ENCODE peak calls at places on chromosomes 16 and 17, in ten cellular contexts. One of them, this sample, is unnamed.

GRCh38 chr17:42898147-42898807 is 2.3 kb upstream of the G6PC1 start:
- DNase-seq in AG10803: no peak
- DNase-seq in prostate gland: no peak
- DNase-seq in skeletal muscle cell: no peak
- DNase-seq in PC-3: no peak
- DNase-seq in upper lobe of left lung: no peak
- DNase-seq in AG04450: no peak
- DNase-seq in fibroblast of lung: no peak
- DNase-seq in thyroid gland: no peak
- DNase-seq in heart left ventricle: no peak
- DNase-seq in this sample: no peak

GRCh38 chr16:30602595-30603277 is 7.5 kb downstream of the ZNF689 start:
- DNase-seq in prostate gland: no peak
- DNase-seq in AG04450: no peak
- DNase-seq in fibroblast of lung: peak
- DNase-seq in upper lobe of left lung: no peak
- DNase-seq in heart left ventricle: no peak
- DNase-seq in AG10803: peak
- DNase-seq in skeletal muscle cell: no peak
- DNase-seq in PC-3: no peak
- DNase-seq in thyroid gland: no peak
- DNase-seq in this sample: no peak

GRCh38 chr16:14309001-14309886 is 238.1 kb downstream of the MRTFB start:
- DNase-seq in AG04450: no peak
- DNase-seq in AG10803: peak
- DNase-seq in heart left ventricle: no peak
- DNase-seq in fibroblast of lung: peak
- DNase-seq in upper lobe of left lung: no peak
- DNase-seq in prostate gland: peak
- DNase-seq in skeletal muscle cell: no peak
- DNase-seq in thyroid gland: no peak
- DNase-seq in PC-3: peak
- DNase-seq in this sample: no peak

GRCh38 chr17:46009681-46010596 is 10.9 kb downstream of the STH start:
- DNase-seq in fibroblast of lung: peak
- DNase-seq in thyroid gland: no peak
- DNase-seq in AG10803: peak
- DNase-seq in heart left ventricle: peak
- DNase-seq in PC-3: no peak
- DNase-seq in prostate gland: no peak
- DNase-seq in upper lobe of left lung: no peak
- DNase-seq in AG04450: no peak
- DNase-seq in skeletal muscle cell: no peak
- DNase-seq in this sample: no peak

GRCh38 chr17:34307110-34307509 is 12.1 kb upstream of the CCL8 start:
- DNase-seq in fibroblast of lung: peak
- DNase-seq in heart left ventricle: no peak
- DNase-seq in skeletal muscle cell: peak
- DNase-seq in PC-3: no peak
- DNase-seq in upper lobe of left lung: no peak
- DNase-seq in AG10803: peak
- DNase-seq in thyroid gland: no peak
- DNase-seq in prostate gland: no peak
- DNase-seq in AG04450: no peak
- DNase-seq in this sample: no peak

GRCh38 chr17:34201767-34202166 is 53.3 kb upstream of the CCL2 start:
- DNase-seq in fibroblast of lung: no peak
- DNase-seq in PC-3: no peak
- DNase-seq in AG04450: no peak
- DNase-seq in upper lobe of left lung: no peak
- DNase-seq in thyroid gland: no peak
- DNase-seq in heart left ventricle: no peak
- DNase-seq in AG10803: no peak
- DNase-seq in skeletal muscle cell: no peak
- DNase-seq in prostate gland: no peak
- DNase-seq in this sample: no peak

GRCh38 chr16:3518292-3518982 is 17.6 kb downstream of the CLUAP1 start:
- DNase-seq in skeletal muscle cell: no peak
- DNase-seq in upper lobe of left lung: no peak
- DNase-seq in prostate gland: no peak
- DNase-seq in AG10803: no peak
- DNase-seq in thyroid gland: no peak
- DNase-seq in PC-3: no peak
- DNase-seq in heart left ventricle: no peak
- DNase-seq in fibroblast of lung: no peak
- DNase-seq in AG04450: no peak
- DNase-seq in this sample: no peak

GRCh38 chr17:56676807-56677206 is 83.3 kb downstream of the NOG start:
- DNase-seq in skeletal muscle cell: no peak
- DNase-seq in prostate gland: no peak
- DNase-seq in heart left ventricle: no peak
- DNase-seq in AG10803: peak
- DNase-seq in AG04450: no peak
- DNase-seq in PC-3: peak
- DNase-seq in fibroblast of lung: no peak
- DNase-seq in upper lobe of left lung: no peak
- DNase-seq in thyroid gland: no peak
- DNase-seq in this sample: no peak

GRCh38 chr17:17205368-17206148 is 575 bp downstream of the PLD6 start:
- DNase-seq in AG10803: peak
- DNase-seq in heart left ventricle: peak
- DNase-seq in PC-3: peak
- DNase-seq in thyroid gland: peak
- DNase-seq in prostate gland: peak
- DNase-seq in AG04450: no peak
- DNase-seq in upper lobe of left lung: peak
- DNase-seq in fibroblast of lung: peak
- DNase-seq in skeletal muscle cell: no peak
- DNase-seq in this sample: no peak

GRCh38 chr17:17208013-17208412 is 1.9 kb upstream of the PLD6 start:
- DNase-seq in fibroblast of lung: no peak
- DNase-seq in upper lobe of left lung: no peak
- DNase-seq in heart left ventricle: peak
- DNase-seq in skeletal muscle cell: no peak
- DNase-seq in prostate gland: no peak
- DNase-seq in thyroid gland: no peak
- DNase-seq in AG10803: no peak
- DNase-seq in PC-3: no peak
- DNase-seq in AG04450: no peak
- DNase-seq in this sample: no peak

GRCh38 chr17:17206149-17206912 is at the start of gene PLD6:
- DNase-seq in PC-3: peak
- DNase-seq in AG04450: no peak
- DNase-seq in thyroid gland: peak
- DNase-seq in heart left ventricle: peak
- DNase-seq in skeletal muscle cell: peak
- DNase-seq in AG10803: peak
- DNase-seq in fibroblast of lung: peak
- DNase-seq in upper lobe of left lung: peak
- DNase-seq in prostate gland: peak
- DNase-seq in this sample: peak

GRCh38 chr17:17204635-17205231 is 1.4 kb downstream of the PLD6 start:
- DNase-seq in thyroid gland: no peak
- DNase-seq in fibroblast of lung: no peak
- DNase-seq in upper lobe of left lung: no peak
- DNase-seq in prostate gland: no peak
- DNase-seq in skeletal muscle cell: no peak
- DNase-seq in AG10803: no peak
- DNase-seq in heart left ventricle: peak
- DNase-seq in AG04450: no peak
- DNase-seq in PC-3: no peak
- DNase-seq in this sample: no peak

GRCh38 chr17:17206913-17207368 is 808 bp upstream of the PLD6 start:
- DNase-seq in heart left ventricle: no peak
- DNase-seq in thyroid gland: no peak
- DNase-seq in upper lobe of left lung: no peak
- DNase-seq in fibroblast of lung: no peak
- DNase-seq in skeletal muscle cell: no peak
- DNase-seq in prostate gland: no peak
- DNase-seq in AG04450: no peak
- DNase-seq in AG10803: no peak
- DNase-seq in PC-3: no peak
- DNase-seq in this sample: no peak
- H3K4me3 ChIP-seq in heart left ventricle: no peak
- H3K4me3 ChIP-seq in thyroid gland: no peak
- H3K4me3 ChIP-seq in upper lobe of left lung: no peak
- H3K4me3 ChIP-seq in fibroblast of lung: no peak
- H3K4me3 ChIP-seq in skeletal muscle cell: no peak
- H3K4me3 ChIP-seq in prostate gland: no peak
- H3K4me3 ChIP-seq in AG04450: no peak
- H3K4me3 ChIP-seq in AG10803: no peak
- H3K4me3 ChIP-seq in PC-3: no peak
- H3K4me3 ChIP-seq in this sample: no peak

DNA sequence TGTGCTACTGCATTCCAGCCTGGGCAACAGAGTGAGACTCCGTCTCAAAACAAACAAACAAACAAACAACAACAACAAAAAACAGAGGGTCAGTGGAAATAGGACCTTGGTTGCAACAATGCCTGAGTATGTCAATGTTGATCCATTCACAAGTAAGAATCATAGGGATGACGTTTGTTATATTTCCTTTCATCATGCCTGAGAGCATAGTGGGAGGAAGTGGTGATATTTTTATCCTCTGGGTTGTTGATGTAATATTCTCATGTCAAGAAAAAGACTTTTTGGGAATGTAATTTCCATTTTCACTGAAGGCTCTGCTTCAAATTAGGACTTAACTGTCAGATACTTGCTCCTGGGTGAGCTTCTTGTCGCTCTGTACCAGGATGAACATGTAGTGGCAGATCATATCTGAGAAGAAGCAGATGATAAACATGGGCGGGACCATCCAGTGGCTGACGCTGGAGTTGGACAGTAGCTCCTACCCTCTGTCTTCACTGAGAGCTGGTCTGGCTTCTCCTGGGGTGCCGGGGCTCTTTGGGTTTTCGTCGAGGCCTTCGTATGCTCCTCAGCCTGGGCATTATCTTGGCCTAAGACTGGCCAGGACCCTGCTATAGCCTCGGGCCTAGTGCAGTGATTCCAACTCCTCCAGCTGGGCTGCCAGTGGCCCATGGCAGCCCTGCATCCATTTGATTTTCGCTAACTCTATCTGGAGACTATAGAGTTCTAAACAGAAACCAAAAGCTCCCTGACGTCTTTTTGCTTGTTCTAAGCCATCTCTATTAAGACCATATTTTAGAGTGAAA is 19.6 kb downstream of the CYB5B start:
- DNase-seq in thyroid gland: no peak
- DNase-seq in PC-3: no peak
- DNase-seq in prostate gland: peak
- DNase-seq in AG10803: peak
- DNase-seq in upper lobe of left lung: no peak
- DNase-seq in heart left ventricle: no peak
- DNase-seq in fibroblast of lung: peak
- DNase-seq in AG04450: no peak
- DNase-seq in skeletal muscle cell: no peak
- DNase-seq in this sample: no peak
- H3K4me3 ChIP-seq in thyroid gland: no peak
- H3K4me3 ChIP-seq in PC-3: no peak
- H3K4me3 ChIP-seq in prostate gland: no peak
- H3K4me3 ChIP-seq in AG10803: peak
- H3K4me3 ChIP-seq in upper lobe of left lung: no peak
- H3K4me3 ChIP-seq in heart left ventricle: peak
- H3K4me3 ChIP-seq in fibroblast of lung: peak
- H3K4me3 ChIP-seq in AG04450: peak
- H3K4me3 ChIP-seq in skeletal muscle cell: no peak
- H3K4me3 ChIP-seq in this sample: peak

GRCh38 chr17:75013077-75013391 is 564 bp downstream of the MRPL58 start:
- DNase-seq in AG10803: no peak
- DNase-seq in AG04450: no peak
- DNase-seq in skeletal muscle cell: no peak
- DNase-seq in thyroid gland: no peak
- DNase-seq in prostate gland: no peak
- DNase-seq in PC-3: no peak
- DNase-seq in upper lobe of left lung: no peak
- DNase-seq in heart left ventricle: no peak
- DNase-seq in fibroblast of lung: no peak
- DNase-seq in this sample: no peak

GRCh38 chr17:75012320-75013076 is at the start of gene MRPL58:
- DNase-seq in skeletal muscle cell: no peak
- DNase-seq in AG10803: peak
- DNase-seq in AG04450: peak
- DNase-seq in prostate gland: peak
- DNase-seq in upper lobe of left lung: peak
- DNase-seq in fibroblast of lung: peak
- DNase-seq in PC-3: peak
- DNase-seq in thyroid gland: peak
- DNase-seq in heart left ventricle: peak
- DNase-seq in this sample: peak

GRCh38 chr17:75010683-75011406 is 1.6 kb upstream of the MRPL58 start:
- DNase-seq in upper lobe of left lung: no peak
- DNase-seq in prostate gland: no peak
- DNase-seq in AG04450: no peak
- DNase-seq in AG10803: no peak
- DNase-seq in PC-3: peak
- DNase-seq in skeletal muscle cell: no peak
- DNase-seq in thyroid gland: no peak
- DNase-seq in fibroblast of lung: no peak
- DNase-seq in heart left ventricle: peak
- DNase-seq in this sample: peak

GRCh38 chr17:75009139-75009724 is 3.2 kb upstream of the MRPL58 start:
- DNase-seq in PC-3: peak
- DNase-seq in thyroid gland: no peak
- DNase-seq in upper lobe of left lung: no peak
- DNase-seq in fibroblast of lung: no peak
- DNase-seq in AG10803: no peak
- DNase-seq in AG04450: no peak
- DNase-seq in heart left ventricle: no peak
- DNase-seq in skeletal muscle cell: no peak
- DNase-seq in prostate gland: peak
- DNase-seq in this sample: no peak

GRCh38 chr17:75011788-75012319 is 616 bp upstream of the MRPL58 start:
- DNase-seq in PC-3: peak
- DNase-seq in fibroblast of lung: peak
- DNase-seq in AG10803: peak
- DNase-seq in thyroid gland: peak
- DNase-seq in upper lobe of left lung: peak
- DNase-seq in heart left ventricle: peak
- DNase-seq in AG04450: no peak
- DNase-seq in prostate gland: peak
- DNase-seq in skeletal muscle cell: no peak
- DNase-seq in this sample: peak
- H3K4me3 ChIP-seq in PC-3: peak
- H3K4me3 ChIP-seq in fibroblast of lung: peak
- H3K4me3 ChIP-seq in AG10803: peak
- H3K4me3 ChIP-seq in thyroid gland: peak
- H3K4me3 ChIP-seq in upper lobe of left lung: peak
- H3K4me3 ChIP-seq in heart left ventricle: peak
- H3K4me3 ChIP-seq in AG04450: peak
- H3K4me3 ChIP-seq in prostate gland: peak
- H3K4me3 ChIP-seq in skeletal muscle cell: peak
- H3K4me3 ChIP-seq in this sample: peak

DNA sequence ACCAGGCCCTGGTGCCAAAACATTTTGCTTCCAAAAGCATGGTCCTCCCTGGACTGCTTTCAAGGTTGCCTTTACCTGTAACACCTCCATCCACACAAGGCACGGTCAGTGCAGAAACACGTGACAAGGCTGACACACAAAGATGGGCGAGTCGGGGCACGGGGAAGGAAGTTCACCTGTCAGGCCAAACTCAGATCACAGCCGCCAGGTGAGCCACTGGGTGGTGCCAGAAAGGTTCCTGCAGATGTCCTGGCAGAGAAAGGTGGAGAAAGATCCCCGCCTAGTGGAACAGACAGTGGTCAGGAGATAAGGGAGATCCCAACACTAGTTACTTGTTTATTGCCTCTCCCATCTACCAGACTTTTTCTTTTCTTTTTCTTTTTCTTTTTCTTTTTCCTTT is 155.3 kb downstream of the AIPL1 start:
- DNase-seq in AG04450: no peak
- DNase-seq in AG10803: no peak
- DNase-seq in heart left ventricle: no peak
- DNase-seq in thyroid gland: peak
- DNase-seq in upper lobe of left lung: no peak
- DNase-seq in fibroblast of lung: no peak
- DNase-seq in prostate gland: peak
- DNase-seq in skeletal muscle cell: no peak
- DNase-seq in PC-3: peak
- DNase-seq in this sample: no peak
- H3K4me3 ChIP-seq in AG04450: no peak
- H3K4me3 ChIP-seq in AG10803: no peak
- H3K4me3 ChIP-seq in heart left ventricle: no peak
- H3K4me3 ChIP-seq in thyroid gland: no peak
- H3K4me3 ChIP-seq in upper lobe of left lung: no peak
- H3K4me3 ChIP-seq in fibroblast of lung: no peak
- H3K4me3 ChIP-seq in prostate gland: no peak
- H3K4me3 ChIP-seq in skeletal muscle cell: no peak
- H3K4me3 ChIP-seq in PC-3: no peak
- H3K4me3 ChIP-seq in this sample: no peak